ENCODE peak calls at places on chromosomes 5 and 9, in ten cellular contexts. One of them, this sample, is unnamed.

GRCh38 chr9:124453586-124454191 is 3.4 kb downstream of the ADGRD2 start:
- DNase-seq in glomerular endothelial cell: no peak
- DNase-seq in neural progenitor cell: peak; percentile 72
- DNase-seq in endothelial cell: no peak
- DNase-seq in ELF-1: peak; percentile 30
- DNase-seq in mammary epithelial cell: no peak
- DNase-seq in stromal cell of bone marrow: no peak
- DNase-seq in right cardiac atrium: no peak
- DNase-seq in NCI-H1417: no peak
- DNase-seq in CD4-positive, alpha-beta T cell: no peak
- DNase-seq in this sample: no peak

GRCh38 chr5:10521466-10522223 is 42.2 kb upstream of the ANKRD33B start:
- DNase-seq in glomerular endothelial cell: no peak
- DNase-seq in neural progenitor cell: no peak
- DNase-seq in endothelial cell: no peak
- DNase-seq in ELF-1: peak; percentile 39
- DNase-seq in mammary epithelial cell: no peak
- DNase-seq in stromal cell of bone marrow: no peak
- DNase-seq in right cardiac atrium: no peak
- DNase-seq in NCI-H1417: no peak
- DNase-seq in CD4-positive, alpha-beta T cell: no peak
- DNase-seq in this sample: no peak

GRCh38 chr5:178125253-178125916 is 5.4 kb upstream of the RMND5B start:
- DNase-seq in glomerular endothelial cell: no peak
- DNase-seq in neural progenitor cell: no peak
- DNase-seq in endothelial cell: no peak
- DNase-seq in ELF-1: no peak
- DNase-seq in mammary epithelial cell: no peak
- DNase-seq in stromal cell of bone marrow: no peak
- DNase-seq in right cardiac atrium: no peak
- DNase-seq in NCI-H1417: no peak
- DNase-seq in CD4-positive, alpha-beta T cell: no peak
- DNase-seq in this sample: no peak

GRCh38 chr5:108615216-108615615 is 132.5 kb upstream of the FER start:
- DNase-seq in glomerular endothelial cell: no peak
- DNase-seq in neural progenitor cell: no peak
- DNase-seq in endothelial cell: no peak
- DNase-seq in ELF-1: no peak
- DNase-seq in mammary epithelial cell: peak; percentile 2
- DNase-seq in stromal cell of bone marrow: peak; percentile 58
- DNase-seq in right cardiac atrium: no peak
- DNase-seq in NCI-H1417: no peak
- DNase-seq in CD4-positive, alpha-beta T cell: no peak
- DNase-seq in this sample: no peak

GRCh38 chr9:87909310-87910041 is 8.3 kb upstream of the SPATA31C1 start:
- DNase-seq in glomerular endothelial cell: no peak
- DNase-seq in neural progenitor cell: no peak
- DNase-seq in endothelial cell: no peak
- DNase-seq in ELF-1: peak; percentile 69
- DNase-seq in mammary epithelial cell: no peak
- DNase-seq in stromal cell of bone marrow: no peak
- DNase-seq in right cardiac atrium: no peak
- DNase-seq in NCI-H1417: peak; percentile 8
- DNase-seq in CD4-positive, alpha-beta T cell: no peak
- DNase-seq in this sample: no peak

GRCh38 chr5:113099822-113100221 is 123.2 kb downstream of the DCP2 start:
- DNase-seq in glomerular endothelial cell: no peak
- DNase-seq in neural progenitor cell: no peak
- DNase-seq in endothelial cell: no peak
- DNase-seq in ELF-1: no peak
- DNase-seq in mammary epithelial cell: no peak
- DNase-seq in stromal cell of bone marrow: no peak
- DNase-seq in right cardiac atrium: no peak
- DNase-seq in NCI-H1417: peak; percentile 55
- DNase-seq in CD4-positive, alpha-beta T cell: no peak
- DNase-seq in this sample: no peak

GRCh38 chr5:172901788-172902496 is 57.3 kb upstream of the RPL26L1 start:
- DNase-seq in glomerular endothelial cell: no peak
- DNase-seq in neural progenitor cell: no peak
- DNase-seq in endothelial cell: no peak
- DNase-seq in ELF-1: peak; percentile 54
- DNase-seq in mammary epithelial cell: no peak
- DNase-seq in stromal cell of bone marrow: no peak
- DNase-seq in right cardiac atrium: peak; percentile 54
- DNase-seq in NCI-H1417: no peak
- DNase-seq in CD4-positive, alpha-beta T cell: no peak
- DNase-seq in this sample: no peak

GRCh38 chr5:137075163-137075970 is 423.8 kb downstream of the SPOCK1 start:
- DNase-seq in glomerular endothelial cell: no peak
- DNase-seq in neural progenitor cell: peak; percentile 85
- DNase-seq in endothelial cell: peak; percentile 75
- DNase-seq in ELF-1: peak; percentile 87
- DNase-seq in mammary epithelial cell: peak; percentile 78
- DNase-seq in stromal cell of bone marrow: no peak
- DNase-seq in right cardiac atrium: peak; percentile 75
- DNase-seq in NCI-H1417: peak; percentile 58
- DNase-seq in CD4-positive, alpha-beta T cell: no peak
- DNase-seq in this sample: peak; percentile 48

GRCh38 chr5:142263346-142263745 is 61.5 kb downstream of the SPRY4 start:
- DNase-seq in glomerular endothelial cell: no peak
- DNase-seq in neural progenitor cell: peak; percentile 15
- DNase-seq in endothelial cell: no peak
- DNase-seq in ELF-1: no peak
- DNase-seq in mammary epithelial cell: no peak
- DNase-seq in stromal cell of bone marrow: no peak
- DNase-seq in right cardiac atrium: no peak
- DNase-seq in NCI-H1417: no peak
- DNase-seq in CD4-positive, alpha-beta T cell: no peak
- DNase-seq in this sample: no peak

GRCh38 chr5:61280205-61280604 is 51.9 kb upstream of the ZSWIM6 start:
- DNase-seq in glomerular endothelial cell: no peak
- DNase-seq in neural progenitor cell: no peak
- DNase-seq in endothelial cell: no peak
- DNase-seq in ELF-1: no peak
- DNase-seq in mammary epithelial cell: peak; percentile 89
- DNase-seq in stromal cell of bone marrow: peak; percentile 78
- DNase-seq in right cardiac atrium: no peak
- DNase-seq in NCI-H1417: peak; percentile 59
- DNase-seq in CD4-positive, alpha-beta T cell: no peak
- DNase-seq in this sample: no peak

GRCh38 chr5:168174376-168174775 is 117.1 kb upstream of the WWC1 start:
- DNase-seq in glomerular endothelial cell: no peak
- DNase-seq in neural progenitor cell: no peak
- DNase-seq in endothelial cell: no peak
- DNase-seq in ELF-1: peak; percentile 36
- DNase-seq in mammary epithelial cell: no peak
- DNase-seq in stromal cell of bone marrow: no peak
- DNase-seq in right cardiac atrium: no peak
- DNase-seq in NCI-H1417: no peak
- DNase-seq in CD4-positive, alpha-beta T cell: no peak
- DNase-seq in this sample: no peak

GRCh38 chr5:101473483-101473882 is 570.4 kb upstream of the ST8SIA4 start:
- DNase-seq in glomerular endothelial cell: no peak
- DNase-seq in neural progenitor cell: no peak
- DNase-seq in endothelial cell: no peak
- DNase-seq in ELF-1: no peak
- DNase-seq in mammary epithelial cell: peak; percentile 18
- DNase-seq in stromal cell of bone marrow: peak; percentile 3
- DNase-seq in right cardiac atrium: no peak
- DNase-seq in NCI-H1417: no peak
- DNase-seq in CD4-positive, alpha-beta T cell: no peak
- DNase-seq in this sample: no peak

GRCh38 chr5:132257131-132258101 is at the start of gene PDLIM4:
- DNase-seq in glomerular endothelial cell: no peak
- DNase-seq in neural progenitor cell: peak; percentile 92
- DNase-seq in endothelial cell: peak; percentile 50
- DNase-seq in ELF-1: peak; percentile 64
- DNase-seq in mammary epithelial cell: peak; percentile 30
- DNase-seq in stromal cell of bone marrow: no peak
- DNase-seq in right cardiac atrium: peak; percentile 84
- DNase-seq in NCI-H1417: no peak
- DNase-seq in CD4-positive, alpha-beta T cell: no peak
- DNase-seq in this sample: peak; percentile 57

GRCh38 chr5:178120661-178121357 is 7.5 kb downstream of the N4BP3 start:
- DNase-seq in glomerular endothelial cell: no peak
- DNase-seq in neural progenitor cell: peak; percentile 86
- DNase-seq in endothelial cell: no peak
- DNase-seq in ELF-1: peak; percentile 85
- DNase-seq in mammary epithelial cell: no peak
- DNase-seq in stromal cell of bone marrow: no peak
- DNase-seq in right cardiac atrium: peak; percentile 88
- DNase-seq in NCI-H1417: peak; percentile 78
- DNase-seq in CD4-positive, alpha-beta T cell: peak; percentile 80
- DNase-seq in this sample: peak; percentile 91

GRCh38 chr5:58378613-58379385 is 81.1 kb downstream of the PLK2 start:
- DNase-seq in glomerular endothelial cell: peak; percentile 12
- DNase-seq in neural progenitor cell: no peak
- DNase-seq in endothelial cell: no peak
- DNase-seq in ELF-1: no peak
- DNase-seq in mammary epithelial cell: no peak
- DNase-seq in stromal cell of bone marrow: no peak
- DNase-seq in right cardiac atrium: no peak
- DNase-seq in NCI-H1417: no peak
- DNase-seq in CD4-positive, alpha-beta T cell: no peak
- DNase-seq in this sample: no peak

GRCh38 chr9:108468364-108468763 is 387.4 kb downstream of the ACTL7B start:
- DNase-seq in glomerular endothelial cell: no peak
- DNase-seq in neural progenitor cell: peak; percentile 48
- DNase-seq in endothelial cell: peak; percentile 56
- DNase-seq in ELF-1: peak; percentile 60
- DNase-seq in mammary epithelial cell: peak; percentile 49
- DNase-seq in stromal cell of bone marrow: no peak
- DNase-seq in right cardiac atrium: peak; percentile 41
- DNase-seq in NCI-H1417: no peak
- DNase-seq in CD4-positive, alpha-beta T cell: no peak
- DNase-seq in this sample: peak; percentile 44